ENCODE peak calls at places on chromosome 1, in nine cellular contexts. A is hepatocyte; B is body of pancreas; L is heart right ventricle; J is lower lobe of right lung; E is suprapubic skin; P is A549; O is CD8-positive, alpha-beta T cell; H is NT2/D1. F is an unnamed sample.

GRCh38 chr1:106937104-106937503 is 119.4 kb upstream of the PRMT6 start:
- DNase-seq in B (no peak), P (no peak), H (no peak), J (no peak), O (no peak), E (no peak), L (no peak), A (no peak), F (peak; percentile 69)

GRCh38 chr1:36321119-36321951 is 2.1 kb downstream of the EVA1B start:
- DNase-seq in J (peak; percentile 74), B (peak; percentile 55), A (peak; percentile 94), P (no peak), O (peak; percentile 37), E (peak; percentile 93), H (peak; percentile 79), L (peak; percentile 90), F (peak; percentile 92)

GRCh38 chr1:229373395-229373794 is 30.5 kb upstream of the CCSAP start:
- DNase-seq in J (no peak), P (no peak), E (no peak), A (no peak), L (no peak), H (no peak), O (no peak), B (no peak), F (no peak)

GRCh38 chr1:171141336-171142051 is 43.6 kb upstream of the FMO2 start:
- DNase-seq in P (no peak), L (peak; percentile 71), H (peak; percentile 20), A (peak; percentile 46), J (no peak), B (peak; percentile 40), E (no peak), O (no peak), F (no peak)

GRCh38 chr1:196661345-196661744 is 9.5 kb downstream of the CFH start:
- DNase-seq in B (no peak), E (no peak), A (no peak), H (no peak), P (no peak), L (no peak), J (no peak), O (no peak), F (no peak)

GRCh38 chr1:1254667-1254998 is 8.1 kb upstream of the C1QTNF12 start:
- DNase-seq in L (no peak), J (no peak), H (no peak), A (no peak), B (no peak), P (no peak), E (no peak), O (no peak), F (no peak)

GRCh38 chr1:228830185-228830953 is 95.1 kb downstream of the RHOU start:
- DNase-seq in E (no peak), A (peak; percentile 46), O (no peak), H (no peak), P (no peak), L (peak; percentile 24), B (peak; percentile 89), J (peak; percentile 86), F (no peak)

GRCh38 chr1:48469616-48470500 is 2.1 kb downstream of the SPATA6 start:
- DNase-seq in A (peak; percentile 20), B (peak; percentile 83), P (no peak), E (no peak), O (no peak), H (no peak), L (peak; percentile 49), J (peak; percentile 76), F (peak; percentile 88)

GRCh38 chr1:206700445-206701036 is 15.8 kb downstream of the MAPKAPK2 start:
- DNase-seq in P (no peak), E (no peak), A (no peak), B (no peak), O (no peak), H (no peak), J (no peak), L (no peak), F (no peak)

GRCh38 chr1:205286335-205286950 is 35.1 kb downstream of the NUAK2 start:
- DNase-seq in O (peak; percentile 55), B (no peak), L (no peak), P (no peak), H (no peak), A (no peak), J (no peak), E (no peak), F (no peak)

GRCh38 chr1:205287076-205287475 is 34.5 kb downstream of the NUAK2 start:
- DNase-seq in P (no peak), A (no peak), L (no peak), O (no peak), J (no peak), B (no peak), E (no peak), H (no peak), F (no peak)

GRCh38 chr1:205284420-205285144 is 37.0 kb downstream of the NUAK2 start:
- DNase-seq in P (peak; percentile 99), H (peak; percentile 100), L (peak; percentile 79), A (peak; percentile 93), E (peak; percentile 94), O (peak; percentile 91), B (peak; percentile 89), J (peak; percentile 93), F (peak; percentile 98)

GRCh38 chr1:205285391-205286101 is 36.0 kb downstream of the NUAK2 start:
- DNase-seq in J (no peak), H (no peak), O (peak; percentile 63), L (no peak), E (no peak), A (no peak), B (no peak), P (no peak), F (no peak)

DNA sequence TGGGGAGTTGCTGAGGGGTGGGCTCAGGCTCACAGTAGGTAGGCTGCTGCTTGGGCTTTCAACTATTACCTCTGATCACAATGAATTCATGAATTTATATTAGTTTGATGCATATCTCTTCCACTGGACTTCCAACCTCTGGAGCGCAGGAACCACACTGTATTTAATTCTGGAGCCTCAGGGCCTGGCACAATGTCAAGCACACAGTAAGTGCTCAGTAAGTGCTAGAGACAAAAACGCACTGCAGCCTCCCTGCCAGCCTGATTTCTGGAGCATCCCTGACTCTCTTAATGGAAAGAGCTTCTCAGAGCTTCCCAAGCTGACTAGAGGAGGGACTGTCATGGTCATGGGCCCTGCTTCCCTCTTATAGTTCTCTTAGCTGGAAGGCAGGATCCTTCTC is 33.8 kb downstream of the NUAK2 start:
- DNase-seq in B (no peak), L (no peak), A (no peak), H (no peak), E (no peak), O (no peak), J (no peak), P (no peak), F (no peak)
- H3K4me3 ChIP-seq in B (no peak overlapping the region), L (no peak overlapping the region), A (no peak overlapping the region), H (no peak overlapping the region), E (no peak overlapping the region), O (peak overlapping the region; percentile 55), J (no peak overlapping the region), P (no peak overlapping the region), F (no peak overlapping the region)

GRCh38 chr1:26701995-26702679 is 6.3 kb downstream of the ARID1A start:
- DNase-seq in L (no peak), O (no peak), H (no peak), B (peak; percentile 21), E (no peak), J (no peak), P (no peak), A (no peak), F (no peak)

GRCh38 chr1:26700711-26701110 is 4.9 kb downstream of the ARID1A start:
- DNase-seq in B (no peak), E (no peak), P (no peak), A (no peak), H (no peak), J (no peak), L (no peak), O (no peak), F (no peak)

GRCh38 chr1:26702680-26703038 is 6.8 kb downstream of the ARID1A start:
- DNase-seq in L (no peak), J (no peak), O (no peak), A (no peak), B (no peak), H (no peak), E (no peak), P (no peak), F (no peak)

GRCh38 chr1:26703466-26703865 is 7.7 kb downstream of the ARID1A start:
- DNase-seq in L (no peak), A (no peak), B (no peak), J (no peak), H (no peak), O (no peak), P (no peak), E (no peak), F (no peak)

DNA sequence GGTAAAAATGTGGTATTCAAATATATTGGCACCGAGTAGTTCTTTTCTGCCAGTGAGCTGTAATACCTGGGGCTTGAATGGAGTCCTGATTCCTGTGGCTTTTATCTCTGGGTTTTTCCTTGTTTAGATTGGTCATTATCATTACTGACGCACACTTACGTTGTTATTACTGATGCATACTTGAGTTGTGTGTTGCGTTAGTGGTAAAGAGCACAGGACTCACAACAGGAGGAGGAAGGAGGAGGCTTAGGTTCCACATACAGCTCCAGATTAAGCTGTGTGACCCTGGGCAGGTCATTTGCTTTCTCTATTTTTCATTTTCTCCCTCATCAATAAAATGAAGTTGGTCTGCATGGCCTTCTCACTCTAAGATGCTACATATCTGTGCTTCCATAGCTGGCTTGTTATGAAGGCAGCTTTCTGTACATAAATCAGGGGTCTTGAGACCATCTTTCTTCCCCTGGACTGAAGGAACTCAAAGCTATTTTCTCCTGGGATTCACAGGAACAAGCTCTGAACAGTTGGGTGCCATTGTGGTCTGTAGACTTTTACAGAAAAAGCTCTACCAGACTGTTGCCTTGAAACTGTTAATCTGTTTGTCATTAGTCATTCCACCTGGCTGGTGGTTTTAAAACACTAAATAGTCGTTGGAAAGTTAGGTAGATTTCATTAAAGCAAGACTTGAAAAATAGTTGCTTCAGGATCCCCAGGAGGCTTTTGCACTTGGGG is 5.6 kb downstream of the ARID1A start:
- DNase-seq in E (no peak), L (no peak), A (no peak), J (no peak), H (no peak), O (no peak), P (no peak), B (no peak), F (peak; percentile 67)
- H3K4me3 ChIP-seq in E (peak overlapping the region; percentile 31), L (no peak overlapping the region), A (no peak overlapping the region), J (peak overlapping the region; percentile 4), H (no peak overlapping the region), O (peak overlapping the region; percentile 8), P (no peak overlapping the region), B (no peak overlapping the region), F (no peak overlapping the region)

DNA sequence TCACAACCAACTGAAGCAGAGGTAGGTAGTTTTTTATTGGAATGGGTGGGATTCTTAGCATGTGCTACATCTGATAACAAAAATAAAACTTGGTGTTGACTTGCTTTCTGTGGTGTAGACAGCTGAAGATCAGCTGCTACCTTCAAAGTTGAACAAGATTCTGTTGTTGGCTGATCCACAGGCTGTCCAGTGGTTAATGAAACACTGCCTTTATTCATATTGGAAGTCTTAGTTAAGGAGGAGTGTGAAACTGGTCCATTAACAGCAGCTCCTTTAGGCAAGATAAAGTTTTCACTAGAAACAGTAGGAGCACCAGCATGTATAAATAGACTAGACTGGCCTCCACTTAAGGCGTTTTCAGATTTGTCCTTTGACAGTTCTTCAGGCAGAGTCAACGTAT is 81.1 kb downstream of the ZNF644 start:
- DNase-seq in L (no peak), A (no peak), E (no peak), O (no peak), J (no peak), B (no peak), H (no peak), P (no peak), F (no peak)
- H3K4me3 ChIP-seq in L (no peak overlapping the region), A (no peak overlapping the region), E (no peak overlapping the region), O (no peak overlapping the region), J (no peak overlapping the region), B (no peak overlapping the region), H (no peak overlapping the region), P (no peak overlapping the region), F (no peak overlapping the region)

GRCh38 chr1:25587290-25587689 is 29.3 kb upstream of the MAN1C1 start:
- DNase-seq in P (no peak), H (no peak), B (no peak), L (no peak), O (no peak), A (no peak), J (no peak), E (no peak), F (no peak)
- H3K4me3 ChIP-seq in P (no peak overlapping the region), H (no peak overlapping the region), B (no peak overlapping the region), L (no peak overlapping the region), O (no peak overlapping the region), A (no peak overlapping the region), J (no peak overlapping the region), E (no peak overlapping the region), F (no peak overlapping the region)

F was measured in cardiac muscle cell.